ENCODE peak calls at places on chromosome 12, in six cellular contexts. I, L, W, X, A and P are unnamed samples.

GRCh38 chr12:71195338-71195896 is 37.6 kb upstream of the TSPAN8 start:
- DNase-seq in W (no peak), A (no peak), X (no peak), L (no peak), I (no peak), P (no peak)

GRCh38 chr12:131615316-131616053 is 95.4 kb upstream of the SFSWAP start:
- DNase-seq in W (no peak), A (no peak), L (no peak), X (no peak), I (no peak), P (no peak)

GRCh38 chr12:41310367-41310766 is 122.2 kb downstream of the PDZRN4 start:
- DNase-seq in I (no peak), X (no peak), A (no peak), L (no peak), W (no peak), P (no peak)

GRCh38 chr12:58148405-58148804 is 207.0 kb downstream of the ATP23 start:
- DNase-seq in A (no peak), L (no peak), W (no peak), I (no peak), X (no peak), P (no peak)

GRCh38 chr12:107440596-107440995 is 245.0 kb upstream of the PWP1 start:
- DNase-seq in W (no peak), X (no peak), I (no peak), L (no peak), A (no peak), P (no peak)

GRCh38 chr12:6430124-6430989 is 14.4 kb upstream of the CD27 start:
- DNase-seq in L (no peak), I (peak), A (no peak), W (no peak), X (peak), P (no peak)

GRCh38 chr12:102958073-102958829 is 777 bp downstream of the ASCL1 start:
- DNase-seq in W (no peak), X (no peak), I (no peak), A (no peak), L (no peak), P (no peak)

GRCh38 chr12:78181544-78182162 is 351.0 kb downstream of the NAV3 start:
- DNase-seq in W (no peak), L (no peak), X (peak), I (no peak), A (no peak), P (no peak)

GRCh38 chr12:106174876-106175275 is 36.1 kb upstream of the NUAK1 start:
- DNase-seq in I (no peak), X (peak), A (no peak), L (no peak), W (no peak), P (no peak)

GRCh38 chr12:55619352-55620138 is 17.1 kb upstream of the OR10P1 start:
- DNase-seq in A (peak), L (peak), W (peak), I (peak), X (peak), P (peak)

GRCh38 chr12:132776816-132777568 is 15.4 kb upstream of the ANKLE2 start:
- DNase-seq in I (no peak), L (no peak), X (no peak), A (no peak), W (no peak), P (no peak)

GRCh38 chr12:54384591-54385041 is at the start of gene ZNF385A:
- DNase-seq in I (no peak), W (no peak), A (no peak), L (no peak), X (no peak), P (no peak)

GRCh38 chr12:80353254-80353653 is 90.8 kb upstream of the PTPRQ start:
- DNase-seq in X (no peak), A (no peak), I (no peak), W (no peak), L (no peak), P (no peak)

GRCh38 chr12:20486233-20486632 is 117.9 kb downstream of the PDE3A start:
- DNase-seq in X (no peak), W (no peak), L (no peak), I (no peak), A (no peak), P (no peak)